ENCODE peak calls at places on chromosomes 12 and 14, in five cellular contexts. M, C, X, T and U are unnamed samples.

GRCh38 chr12:124434364-124434763 is 133.0 kb downstream of the NCOR2 start:
- DNase-seq in M (no peak), C (no peak), X (no peak), T (no peak), U (no peak)

GRCh38 chr12:3732901-3733300 is 20.0 kb downstream of the CRACR2A start:
- DNase-seq in M (peak), C (no peak), X (no peak), T (no peak), U (no peak)

GRCh38 chr14:98956181-98956580 is 315.8 kb downstream of the BCL11B start:
- DNase-seq in M (no peak), C (no peak), X (no peak), T (no peak), U (peak)

GRCh38 chr12:15558915-15559528 is 230.2 kb downstream of the EPS8 start:
- DNase-seq in M (no peak), C (peak), X (no peak), T (no peak), U (no peak)

GRCh38 chr12:68497112-68497511 is 113.6 kb upstream of the RAP1B start:
- DNase-seq in M (no peak), C (no peak), X (peak), T (no peak), U (no peak)

GRCh38 chr12:12008931-12009611 is 61.7 kb upstream of the BCL2L14 start:
- DNase-seq in M (peak), C (peak), X (peak), T (no peak), U (no peak)

GRCh38 chr12:10669533-10669932 is 4.3 kb downstream of the STYK1 start:
- DNase-seq in M (no peak), C (no peak), X (no peak), T (no peak), U (no peak)

GRCh38 chr12:69779928-69780327 is 41.3 kb downstream of the RAB3IP start:
- DNase-seq in M (peak), C (peak), X (peak), T (no peak), U (no peak)

GRCh38 chr14:64722842-64723447 is 18.7 kb downstream of the PLEKHG3 start:
- DNase-seq in M (no peak), C (no peak), X (no peak), T (no peak), U (no peak)

GRCh38 chr12:68263366-68263765 is 10.0 kb upstream of the IL22 start:
- DNase-seq in M (no peak), C (peak), X (no peak), T (no peak), U (no peak)

GRCh38 chr14:55097894-55098560 is 31.0 kb upstream of the LGALS3 start:
- DNase-seq in M (peak), C (no peak), X (peak), T (no peak), U (no peak)

GRCh38 chr14:53954551-53955233 is 1.9 kb downstream of the BMP4 start:
- DNase-seq in M (peak), C (peak), X (no peak), T (no peak), U (no peak)

GRCh38 chr14:67674139-67674479 is 323 bp downstream of the VTI1B start:
- DNase-seq in M (peak), C (peak), X (peak), T (peak), U (peak)

GRCh38 chr12:26845057-26845666 is 12.2 kb upstream of the ITPR2 start:
- DNase-seq in M (peak), C (peak), X (no peak), T (peak), U (no peak)

GRCh38 chr12:49622501-49623141 is 740 bp upstream of the PRPF40B start:
- DNase-seq in M (peak), C (no peak), X (peak), T (no peak), U (no peak)

DNA sequence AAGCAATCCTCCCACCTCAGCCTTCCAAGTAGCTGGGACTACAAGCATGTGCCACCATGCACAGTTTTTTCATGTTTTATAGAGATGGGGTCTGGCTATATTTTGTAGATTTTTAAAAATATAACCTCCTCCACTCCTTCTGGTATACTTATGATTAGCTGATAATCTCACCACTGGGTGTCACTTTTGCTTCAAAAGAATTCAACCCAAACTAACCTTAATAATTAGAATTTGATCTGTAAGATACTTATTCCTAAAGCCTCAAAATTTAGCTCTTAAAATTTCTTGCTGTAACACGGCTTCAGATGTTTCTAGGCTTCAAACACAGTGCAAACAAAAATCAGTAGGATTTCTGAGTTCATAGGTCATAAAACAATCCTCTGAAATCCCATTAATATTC is 130.3 kb downstream of the CEP83 start:
- DNase-seq in M (no peak), C (peak), X (no peak), T (no peak), U (no peak)
- TF ChIP-seq CTCF in M (no peak), C (peak), X (no peak), T (no peak), U (peak)

DNA sequence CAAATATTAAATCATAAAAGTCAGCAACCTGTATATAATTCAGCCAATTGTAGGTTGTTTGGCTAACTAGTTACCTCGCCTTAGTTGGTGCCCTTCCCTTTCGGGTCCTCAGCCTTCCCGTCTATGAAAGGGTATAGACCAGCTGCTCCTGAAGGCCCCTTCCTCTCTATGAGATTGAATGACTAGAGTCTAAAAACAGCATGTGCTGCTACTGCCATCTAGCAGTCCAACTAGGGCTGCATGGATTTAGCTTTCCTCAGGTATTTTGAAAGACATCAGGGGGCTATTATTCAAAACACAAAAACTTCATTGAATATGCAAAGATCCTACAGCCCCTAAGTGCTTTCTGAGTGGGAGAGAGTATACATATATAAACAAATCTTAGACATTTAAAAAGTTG is 37.0 kb upstream of the TMEM263 start:
- DNase-seq in M (no peak), C (peak), X (no peak), T (no peak), U (no peak)
- TF ChIP-seq CTCF in M (peak), C (peak), X (peak), T (peak), U (peak)

DNA sequence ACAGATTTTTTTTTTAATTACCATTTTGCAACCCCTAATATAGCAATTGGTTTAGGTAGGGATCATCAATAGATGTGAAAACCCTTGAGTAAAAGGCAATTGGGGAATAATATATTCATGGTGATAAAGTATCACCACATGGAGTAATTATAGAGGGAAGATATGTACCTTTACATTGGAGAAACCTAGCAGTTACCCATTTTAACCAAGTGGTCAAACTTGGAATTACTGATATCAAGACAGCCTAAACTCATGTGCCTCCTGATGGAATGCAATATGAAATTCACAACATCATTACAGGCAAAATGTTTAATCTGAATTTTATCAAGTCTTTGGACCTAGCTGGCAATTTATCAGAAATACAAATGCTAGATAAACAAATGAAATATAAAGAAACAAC is 6.7 kb upstream of the SLC10A1 start:
- DNase-seq in M (no peak), C (no peak), X (no peak), T (no peak), U (no peak)
- TF ChIP-seq CTCF in M (peak), C (peak), X (no peak), T (peak), U (peak)

GRCh38 chr14:70855486-70855885 is 46.2 kb upstream of the MAP3K9 start:
- DNase-seq in M (no peak), C (no peak), X (no peak), T (no peak), U (no peak)
- TF ChIP-seq CTCF in M (no peak), C (no peak), X (no peak), T (no peak), U (no peak)

GRCh38 chr14:60563113-60563512 is 54.2 kb downstream of the SIX6 start:
- DNase-seq in M (no peak), C (peak), X (no peak), T (no peak), U (no peak)

GRCh38 chr14:60565211-60565610 is 56.3 kb downstream of the SIX6 start:
- DNase-seq in M (no peak), C (peak), X (no peak), T (no peak), U (no peak)

DNA sequence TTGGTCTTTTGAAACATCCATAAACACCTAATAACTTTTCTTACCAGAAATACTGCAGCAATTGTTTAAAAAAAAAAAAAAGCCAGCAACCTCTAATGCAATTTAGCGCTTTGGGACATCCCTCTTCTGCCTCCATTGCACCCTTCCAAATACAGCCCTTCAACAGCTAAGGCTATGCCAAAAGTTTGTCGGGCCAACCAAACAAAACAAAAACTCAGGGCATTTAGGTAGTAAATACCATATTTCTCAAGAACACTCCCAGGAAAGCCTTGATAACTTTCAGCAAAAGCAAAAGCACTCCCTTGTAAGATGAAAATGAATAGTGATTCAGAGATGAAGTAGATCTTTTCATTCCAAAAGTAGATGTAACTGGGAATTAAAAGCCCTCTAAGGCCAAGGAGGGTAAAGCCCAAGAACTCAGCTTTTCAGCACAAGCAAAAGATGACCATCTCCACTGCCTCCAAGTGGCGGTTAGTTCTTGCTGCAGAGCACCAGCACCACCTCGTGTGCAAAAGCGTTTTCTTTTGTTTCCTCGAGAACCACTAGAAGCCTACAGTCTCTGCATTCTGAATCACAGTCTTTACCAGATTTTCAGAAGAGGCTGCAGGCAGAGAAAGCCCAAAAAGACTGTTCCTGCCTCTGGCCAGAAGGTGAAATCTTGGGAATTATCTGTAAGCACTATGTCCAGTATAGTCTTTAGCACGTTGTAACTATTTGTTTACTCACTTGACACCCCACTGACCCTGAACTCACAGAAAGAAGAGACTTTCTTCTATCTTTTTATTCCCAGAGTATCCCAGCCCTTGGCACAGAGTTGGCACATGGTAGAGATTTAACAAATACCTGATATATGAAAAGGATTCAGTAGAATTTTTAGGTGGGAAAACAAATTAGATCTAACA is 53.1 kb downstream of the SIX6 start:
- DNase-seq in M (no peak), C (peak), X (peak), T (peak), U (no peak)
- TF ChIP-seq CTCF in M (peak), C (peak), X (peak), T (peak), U (peak)